ENCODE peak calls at places on chromosome 13, in ten cellular contexts. H is stimulated activated CD4-positive, alpha-beta T cell treated with anti-CD3 and anti-CD28 coated beads, Interleukin-2, amount 100 ng/mL, for 48 hours; R is NCI-H82; G is naive thymus-derived CD8-positive, alpha-beta T cell; T is T-helper 9 cell; F is SJSA1; O is lower leg skin; E is coronary artery; B is RPMI8226; D is T-helper 17 cell. C is an unnamed sample.

GRCh38 chr13:48233097-48233885 is at the start of gene ITM2B:
- DNase-seq in H (peak), R (peak), G (peak), T (peak), F (peak), O (no peak), E (peak), B (peak), D (peak), C (peak)

GRCh38 chr13:75318138-75318833 is 163.7 kb downstream of the TBC1D4 start:
- DNase-seq in H (peak), R (no peak), G (no peak), T (no peak), F (no peak), O (no peak), E (no peak), B (no peak), D (no peak), C (no peak)

GRCh38 chr13:110689041-110689440 is 16.9 kb downstream of the CARS2 start:
- DNase-seq in H (no peak), R (no peak), G (no peak), T (no peak), F (no peak), O (no peak), E (no peak), B (no peak), D (no peak), C (no peak)

GRCh38 chr13:39612023-39612637 is 9.1 kb upstream of the LHFPL6 start:
- DNase-seq in H (peak), R (peak), G (peak), T (peak), F (peak), O (peak), E (no peak), B (peak), D (peak), C (peak)

GRCh38 chr13:106656214-106656613 is 88.3 kb upstream of the ARGLU1 start:
- DNase-seq in H (no peak), R (no peak), G (no peak), T (no peak), F (no peak), O (no peak), E (no peak), B (no peak), D (no peak), C (no peak)

GRCh38 chr13:111880185-111880584 is 186.8 kb upstream of the SOX1 start:
- DNase-seq in H (no peak), R (peak), G (no peak), T (no peak), F (no peak), O (no peak), E (peak), B (no peak), D (no peak), C (no peak)

GRCh38 chr13:91498298-91498697 is 99.9 kb downstream of the GPC5 start:
- DNase-seq in H (no peak), R (no peak), G (no peak), T (no peak), F (no peak), O (no peak), E (no peak), B (no peak), D (no peak), C (no peak)

GRCh38 chr13:84917252-84917878 is 881.9 kb downstream of the SLITRK6 start:
- DNase-seq in H (no peak), R (peak), G (no peak), T (no peak), F (peak), O (no peak), E (no peak), B (peak), D (no peak), C (no peak)

GRCh38 chr13:55069746-55070145 is 2041.1 kb downstream of the OLFM4 start:
- DNase-seq in H (no peak), R (no peak), G (no peak), T (no peak), F (no peak), O (no peak), E (no peak), B (no peak), D (no peak), C (no peak)

GRCh38 chr13:113666951-113667701 is at the start of gene GRK1:
- DNase-seq in H (no peak), R (peak), G (no peak), T (no peak), F (no peak), O (no peak), E (peak), B (no peak), D (no peak), C (no peak)

GRCh38 chr13:23674795-23675640 is 104.8 kb downstream of the TNFRSF19 start:
- DNase-seq in H (no peak), R (no peak), G (no peak), T (no peak), F (peak), O (no peak), E (no peak), B (no peak), D (no peak), C (no peak)

GRCh38 chr13:77919351-77920294 is 992 bp upstream of the EDNRB start:
- DNase-seq in H (no peak), R (peak), G (no peak), T (no peak), F (no peak), O (no peak), E (peak), B (no peak), D (no peak), C (no peak)

GRCh38 chr13:67438465-67438864 is 208.3 kb upstream of the PCDH9 start:
- DNase-seq in H (no peak), R (peak), G (no peak), T (no peak), F (no peak), O (no peak), E (no peak), B (no peak), D (no peak), C (no peak)

GRCh38 chr13:78604782-78605611 is 1.6 kb upstream of the POU4F1 start:
- DNase-seq in H (no peak), R (peak), G (no peak), T (no peak), F (no peak), O (no peak), E (no peak), B (no peak), D (no peak), C (no peak)

GRCh38 chr13:23909606-23910005 is 12.3 kb upstream of the C1QTNF9B start:
- DNase-seq in H (no peak), R (no peak), G (no peak), T (no peak), F (no peak), O (no peak), E (no peak), B (no peak), D (no peak), C (no peak)